ENCODE peak calls at places on chromosomes 3 and 15, in ten cellular contexts. One of them, this sample, is unnamed.

GRCh38 chr3:29385056-29385455 is 104.2 kb downstream of the RBMS3 start:
- DNase-seq in uterus: no peak
- DNase-seq in mammary epithelial cell: no peak
- DNase-seq in cardiac muscle cell: peak
- DNase-seq in brain microvascular endothelial cell: peak
- DNase-seq in lower lobe of right lung: no peak
- DNase-seq in neuronal stem cell: no peak
- DNase-seq in RWPE1: no peak
- DNase-seq in right atrium auricular region: no peak
- DNase-seq in CD4-positive, alpha-beta memory T cell: no peak
- DNase-seq in this sample: no peak

GRCh38 chr15:90086868-90087268 is 15.4 kb downstream of the IDH2 start:
- DNase-seq in uterus: no peak
- DNase-seq in mammary epithelial cell: peak
- DNase-seq in cardiac muscle cell: peak
- DNase-seq in brain microvascular endothelial cell: no peak
- DNase-seq in lower lobe of right lung: no peak
- DNase-seq in neuronal stem cell: no peak
- DNase-seq in RWPE1: peak
- DNase-seq in right atrium auricular region: no peak
- DNase-seq in CD4-positive, alpha-beta memory T cell: peak
- DNase-seq in this sample: peak

GRCh38 chr15:85545185-85545584 is 164.8 kb downstream of the AKAP13 start:
- DNase-seq in uterus: no peak
- DNase-seq in mammary epithelial cell: no peak
- DNase-seq in cardiac muscle cell: peak
- DNase-seq in brain microvascular endothelial cell: no peak
- DNase-seq in lower lobe of right lung: no peak
- DNase-seq in neuronal stem cell: no peak
- DNase-seq in RWPE1: no peak
- DNase-seq in right atrium auricular region: no peak
- DNase-seq in CD4-positive, alpha-beta memory T cell: no peak
- DNase-seq in this sample: no peak

GRCh38 chr3:172148269-172148668 is 108.9 kb downstream of the FNDC3B start:
- DNase-seq in uterus: no peak
- DNase-seq in mammary epithelial cell: no peak
- DNase-seq in cardiac muscle cell: no peak
- DNase-seq in brain microvascular endothelial cell: no peak
- DNase-seq in lower lobe of right lung: no peak
- DNase-seq in neuronal stem cell: no peak
- DNase-seq in RWPE1: no peak
- DNase-seq in right atrium auricular region: no peak
- DNase-seq in CD4-positive, alpha-beta memory T cell: no peak
- DNase-seq in this sample: no peak

GRCh38 chr15:31857194-31857593 is 173.1 kb upstream of the CHRNA7 start:
- DNase-seq in uterus: no peak
- DNase-seq in mammary epithelial cell: no peak
- DNase-seq in cardiac muscle cell: no peak
- DNase-seq in brain microvascular endothelial cell: no peak
- DNase-seq in lower lobe of right lung: no peak
- DNase-seq in neuronal stem cell: no peak
- DNase-seq in RWPE1: no peak
- DNase-seq in right atrium auricular region: no peak
- DNase-seq in CD4-positive, alpha-beta memory T cell: no peak
- DNase-seq in this sample: no peak

GRCh38 chr15:61796056-61796455 is 264.2 kb downstream of the VPS13C start:
- DNase-seq in uterus: no peak
- DNase-seq in mammary epithelial cell: peak
- DNase-seq in cardiac muscle cell: peak
- DNase-seq in brain microvascular endothelial cell: peak
- DNase-seq in lower lobe of right lung: no peak
- DNase-seq in neuronal stem cell: no peak
- DNase-seq in RWPE1: no peak
- DNase-seq in right atrium auricular region: no peak
- DNase-seq in CD4-positive, alpha-beta memory T cell: no peak
- DNase-seq in this sample: no peak

GRCh38 chr15:70720228-70721016 is 42.9 kb downstream of the UACA start:
- DNase-seq in uterus: no peak
- DNase-seq in mammary epithelial cell: no peak
- DNase-seq in cardiac muscle cell: no peak
- DNase-seq in brain microvascular endothelial cell: no peak
- DNase-seq in lower lobe of right lung: no peak
- DNase-seq in neuronal stem cell: no peak
- DNase-seq in RWPE1: no peak
- DNase-seq in right atrium auricular region: no peak
- DNase-seq in CD4-positive, alpha-beta memory T cell: no peak
- DNase-seq in this sample: no peak

GRCh38 chr3:24963762-24964625 is 464.1 kb upstream of the RARB start:
- DNase-seq in uterus: no peak
- DNase-seq in mammary epithelial cell: peak
- DNase-seq in cardiac muscle cell: peak
- DNase-seq in brain microvascular endothelial cell: peak
- DNase-seq in lower lobe of right lung: no peak
- DNase-seq in neuronal stem cell: peak
- DNase-seq in RWPE1: no peak
- DNase-seq in right atrium auricular region: no peak
- DNase-seq in CD4-positive, alpha-beta memory T cell: no peak
- DNase-seq in this sample: no peak

GRCh38 chr3:135905058-135905724 is 60.3 kb upstream of the PPP2R3A start:
- DNase-seq in uterus: no peak
- DNase-seq in mammary epithelial cell: peak
- DNase-seq in cardiac muscle cell: peak
- DNase-seq in brain microvascular endothelial cell: no peak
- DNase-seq in lower lobe of right lung: no peak
- DNase-seq in neuronal stem cell: no peak
- DNase-seq in RWPE1: no peak
- DNase-seq in right atrium auricular region: no peak
- DNase-seq in CD4-positive, alpha-beta memory T cell: no peak
- DNase-seq in this sample: no peak

GRCh38 chr3:43971486-43971885 is 270.2 kb upstream of the TOPAZ1 start:
- DNase-seq in uterus: no peak
- DNase-seq in mammary epithelial cell: no peak
- DNase-seq in cardiac muscle cell: no peak
- DNase-seq in brain microvascular endothelial cell: no peak
- DNase-seq in lower lobe of right lung: no peak
- DNase-seq in neuronal stem cell: no peak
- DNase-seq in RWPE1: no peak
- DNase-seq in right atrium auricular region: peak
- DNase-seq in CD4-positive, alpha-beta memory T cell: no peak
- DNase-seq in this sample: no peak

GRCh38 chr3:157438371-157438735 is 1.7 kb downstream of the PTX3 start:
- DNase-seq in uterus: no peak
- DNase-seq in mammary epithelial cell: no peak
- DNase-seq in cardiac muscle cell: peak
- DNase-seq in brain microvascular endothelial cell: no peak
- DNase-seq in lower lobe of right lung: no peak
- DNase-seq in neuronal stem cell: peak
- DNase-seq in RWPE1: no peak
- DNase-seq in right atrium auricular region: no peak
- DNase-seq in CD4-positive, alpha-beta memory T cell: no peak
- DNase-seq in this sample: no peak

GRCh38 chr15:34850121-34850520 is 54.8 kb upstream of the ACTC1 start:
- DNase-seq in uterus: no peak
- DNase-seq in mammary epithelial cell: no peak
- DNase-seq in cardiac muscle cell: no peak
- DNase-seq in brain microvascular endothelial cell: no peak
- DNase-seq in lower lobe of right lung: no peak
- DNase-seq in neuronal stem cell: no peak
- DNase-seq in RWPE1: no peak
- DNase-seq in right atrium auricular region: no peak
- DNase-seq in CD4-positive, alpha-beta memory T cell: no peak
- DNase-seq in this sample: no peak

GRCh38 chr3:52099006-52099405 is 42.6 kb upstream of the DUSP7 start:
- DNase-seq in uterus: no peak
- DNase-seq in mammary epithelial cell: peak
- DNase-seq in cardiac muscle cell: no peak
- DNase-seq in brain microvascular endothelial cell: no peak
- DNase-seq in lower lobe of right lung: peak
- DNase-seq in neuronal stem cell: no peak
- DNase-seq in RWPE1: no peak
- DNase-seq in right atrium auricular region: no peak
- DNase-seq in CD4-positive, alpha-beta memory T cell: no peak
- DNase-seq in this sample: no peak

GRCh38 chr3:37683321-37683720 is 178.4 kb upstream of the CTDSPL start:
- DNase-seq in uterus: no peak
- DNase-seq in mammary epithelial cell: no peak
- DNase-seq in cardiac muscle cell: no peak
- DNase-seq in brain microvascular endothelial cell: no peak
- DNase-seq in lower lobe of right lung: no peak
- DNase-seq in neuronal stem cell: no peak
- DNase-seq in RWPE1: no peak
- DNase-seq in right atrium auricular region: no peak
- DNase-seq in CD4-positive, alpha-beta memory T cell: no peak
- DNase-seq in this sample: no peak

GRCh38 chr3:13268961-13269391 is 151.1 kb downstream of the NUP210 start:
- DNase-seq in uterus: no peak
- DNase-seq in mammary epithelial cell: no peak
- DNase-seq in cardiac muscle cell: no peak
- DNase-seq in brain microvascular endothelial cell: no peak
- DNase-seq in lower lobe of right lung: peak
- DNase-seq in neuronal stem cell: no peak
- DNase-seq in RWPE1: no peak
- DNase-seq in right atrium auricular region: no peak
- DNase-seq in CD4-positive, alpha-beta memory T cell: no peak
- DNase-seq in this sample: no peak

GRCh38 chr3:51963951-51964451 is 3.3 kb downstream of the PCBP4 start:
- DNase-seq in uterus: no peak
- DNase-seq in mammary epithelial cell: no peak
- DNase-seq in cardiac muscle cell: no peak
- DNase-seq in brain microvascular endothelial cell: no peak
- DNase-seq in lower lobe of right lung: no peak
- DNase-seq in neuronal stem cell: no peak
- DNase-seq in RWPE1: no peak
- DNase-seq in right atrium auricular region: no peak
- DNase-seq in CD4-positive, alpha-beta memory T cell: no peak
- DNase-seq in this sample: peak

GRCh38 chr15:60908888-60909287 is 320.2 kb downstream of the RORA start:
- DNase-seq in uterus: no peak
- DNase-seq in mammary epithelial cell: no peak
- DNase-seq in cardiac muscle cell: no peak
- DNase-seq in brain microvascular endothelial cell: no peak
- DNase-seq in lower lobe of right lung: no peak
- DNase-seq in neuronal stem cell: no peak
- DNase-seq in RWPE1: no peak
- DNase-seq in right atrium auricular region: no peak
- DNase-seq in CD4-positive, alpha-beta memory T cell: no peak
- DNase-seq in this sample: no peak

GRCh38 chr3:48656841-48657281 is 5.8 kb downstream of the CELSR3 start:
- DNase-seq in uterus: no peak
- DNase-seq in mammary epithelial cell: no peak
- DNase-seq in cardiac muscle cell: no peak
- DNase-seq in brain microvascular endothelial cell: no peak
- DNase-seq in lower lobe of right lung: no peak
- DNase-seq in neuronal stem cell: no peak
- DNase-seq in RWPE1: no peak
- DNase-seq in right atrium auricular region: no peak
- DNase-seq in CD4-positive, alpha-beta memory T cell: peak
- DNase-seq in this sample: no peak

GRCh38 chr3:127754411-127755304 is 67.7 kb downstream of the MGLL start:
- DNase-seq in uterus: no peak
- DNase-seq in mammary epithelial cell: no peak
- DNase-seq in cardiac muscle cell: no peak
- DNase-seq in brain microvascular endothelial cell: no peak
- DNase-seq in lower lobe of right lung: peak
- DNase-seq in neuronal stem cell: no peak
- DNase-seq in RWPE1: no peak
- DNase-seq in right atrium auricular region: no peak
- DNase-seq in CD4-positive, alpha-beta memory T cell: no peak
- DNase-seq in this sample: no peak
- H3K27ac ChIP-seq in uterus: no peak
- H3K27ac ChIP-seq in mammary epithelial cell: no peak
- H3K27ac ChIP-seq in cardiac muscle cell: no peak
- H3K27ac ChIP-seq in brain microvascular endothelial cell: no peak
- H3K27ac ChIP-seq in lower lobe of right lung: peak
- H3K27ac ChIP-seq in neuronal stem cell: no peak
- H3K27ac ChIP-seq in RWPE1: no peak
- H3K27ac ChIP-seq in right atrium auricular region: peak
- H3K27ac ChIP-seq in CD4-positive, alpha-beta memory T cell: no peak
- H3K27ac ChIP-seq in this sample: peak

GRCh38 chr3:134477938-134478337 is 7.8 kb downstream of the ANAPC13 start:
- DNase-seq in uterus: no peak
- DNase-seq in mammary epithelial cell: no peak
- DNase-seq in cardiac muscle cell: no peak
- DNase-seq in brain microvascular endothelial cell: no peak
- DNase-seq in lower lobe of right lung: no peak
- DNase-seq in neuronal stem cell: no peak
- DNase-seq in RWPE1: no peak
- DNase-seq in right atrium auricular region: no peak
- DNase-seq in CD4-positive, alpha-beta memory T cell: no peak
- DNase-seq in this sample: no peak
- H3K27ac ChIP-seq in uterus: no peak
- H3K27ac ChIP-seq in mammary epithelial cell: peak
- H3K27ac ChIP-seq in cardiac muscle cell: no peak
- H3K27ac ChIP-seq in brain microvascular endothelial cell: no peak
- H3K27ac ChIP-seq in lower lobe of right lung: peak
- H3K27ac ChIP-seq in neuronal stem cell: no peak
- H3K27ac ChIP-seq in RWPE1: no peak
- H3K27ac ChIP-seq in right atrium auricular region: no peak
- H3K27ac ChIP-seq in CD4-positive, alpha-beta memory T cell: no peak
- H3K27ac ChIP-seq in this sample: no peak

DNA sequence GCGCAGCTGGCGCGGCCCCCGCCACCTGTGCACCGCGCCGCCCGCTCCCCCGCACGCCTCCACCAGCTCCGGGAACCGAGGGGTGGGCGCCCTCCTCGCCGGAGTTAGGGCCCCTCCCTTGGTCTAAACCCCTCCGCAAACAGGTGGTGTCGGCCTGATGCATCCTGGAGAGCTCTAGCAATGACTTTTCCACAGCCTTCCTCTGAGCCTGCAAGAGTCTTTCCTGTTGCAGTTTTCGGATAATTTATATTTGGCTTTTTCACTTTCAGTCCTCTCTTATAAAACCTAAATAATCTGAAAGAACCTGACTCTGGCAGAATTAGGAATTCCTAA is 334 bp upstream of the IGSF11 start:
- DNase-seq in uterus: no peak
- DNase-seq in mammary epithelial cell: no peak
- DNase-seq in cardiac muscle cell: no peak
- DNase-seq in brain microvascular endothelial cell: no peak
- DNase-seq in lower lobe of right lung: no peak
- DNase-seq in neuronal stem cell: no peak
- DNase-seq in RWPE1: no peak
- DNase-seq in right atrium auricular region: no peak
- DNase-seq in CD4-positive, alpha-beta memory T cell: no peak
- DNase-seq in this sample: no peak
- H3K27ac ChIP-seq in uterus: no peak
- H3K27ac ChIP-seq in mammary epithelial cell: no peak
- H3K27ac ChIP-seq in cardiac muscle cell: no peak
- H3K27ac ChIP-seq in brain microvascular endothelial cell: no peak
- H3K27ac ChIP-seq in lower lobe of right lung: no peak
- H3K27ac ChIP-seq in neuronal stem cell: no peak
- H3K27ac ChIP-seq in RWPE1: no peak
- H3K27ac ChIP-seq in right atrium auricular region: no peak
- H3K27ac ChIP-seq in CD4-positive, alpha-beta memory T cell: no peak
- H3K27ac ChIP-seq in this sample: peak

DNA sequence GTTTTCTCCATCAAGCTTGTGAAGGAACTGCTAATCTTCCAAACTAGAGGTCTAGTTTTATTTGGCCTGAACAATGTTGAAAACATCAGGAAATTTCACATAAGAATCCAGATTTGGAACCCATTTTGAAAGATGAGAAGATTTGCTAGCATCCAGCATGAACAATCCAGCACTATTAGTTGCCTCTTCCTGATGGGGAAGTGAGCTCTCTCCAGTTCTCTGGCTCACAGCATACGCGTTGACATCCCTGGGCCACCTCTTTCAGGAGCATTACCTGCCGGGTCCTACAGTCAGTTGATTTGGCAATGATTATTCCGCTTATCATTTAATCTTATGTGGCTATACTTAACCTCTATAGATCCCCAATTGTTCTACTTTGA is 10.9 kb downstream of the GPR87 start:
- DNase-seq in uterus: no peak
- DNase-seq in mammary epithelial cell: no peak
- DNase-seq in cardiac muscle cell: no peak
- DNase-seq in brain microvascular endothelial cell: no peak
- DNase-seq in lower lobe of right lung: no peak
- DNase-seq in neuronal stem cell: no peak
- DNase-seq in RWPE1: no peak
- DNase-seq in right atrium auricular region: no peak
- DNase-seq in CD4-positive, alpha-beta memory T cell: no peak
- DNase-seq in this sample: no peak
- H3K27ac ChIP-seq in uterus: peak
- H3K27ac ChIP-seq in mammary epithelial cell: peak
- H3K27ac ChIP-seq in cardiac muscle cell: no peak
- H3K27ac ChIP-seq in brain microvascular endothelial cell: peak
- H3K27ac ChIP-seq in lower lobe of right lung: no peak
- H3K27ac ChIP-seq in neuronal stem cell: no peak
- H3K27ac ChIP-seq in RWPE1: peak
- H3K27ac ChIP-seq in right atrium auricular region: no peak
- H3K27ac ChIP-seq in CD4-positive, alpha-beta memory T cell: no peak
- H3K27ac ChIP-seq in this sample: no peak